ENCODE peak calls at places on chromosomes 16 and 17, in eight cellular contexts. M is AG04449, C is neural progenitor cell, W is colonic mucosa, N is left ventricle myocardium inferior, G is body of pancreas, H is WERI-Rb-1, P is IMR-90. D is an unnamed sample.

GRCh38 chr17:55588858-55589257 is 77.6 kb upstream of the SMIM36 start:
- DNase-seq in M (no peak), P (peak), H (no peak), W (no peak), G (no peak), N (no peak), C (no peak), D (peak)

GRCh38 chr17:80998388-80999223 is 7.0 kb downstream of the CHMP6 start:
- DNase-seq in P (no peak), C (no peak), N (no peak), H (no peak), W (no peak), G (no peak), M (no peak), D (no peak)

GRCh38 chr16:27722892-27723450 is 173.0 kb downstream of the KATNIP start:
- DNase-seq in W (peak), P (no peak), H (peak), C (no peak), G (no peak), N (no peak), M (no peak), D (no peak)

GRCh38 chr17:7654832-7655540 is 4.3 kb downstream of the ATP1B2 start:
- DNase-seq in G (no peak), C (no peak), P (peak), W (no peak), N (no peak), M (no peak), H (peak), D (peak)

GRCh38 chr16:79372504-79373184 is 227.9 kb downstream of the MAF start:
- DNase-seq in N (no peak), H (no peak), C (no peak), G (no peak), M (no peak), W (no peak), P (no peak), D (peak)

GRCh38 chr17:61555127-61555531 is 35.9 kb downstream of the NACA2 start:
- DNase-seq in M (no peak), W (no peak), P (no peak), G (no peak), C (no peak), N (no peak), H (peak), D (no peak)

GRCh38 chr17:35871415-35871814 is 2.7 kb upstream of the HEATR9 start:
- DNase-seq in G (no peak), H (peak), N (no peak), W (no peak), C (peak), M (no peak), P (no peak), D (no peak)

GRCh38 chr17:83062818-83063671 is 16.4 kb upstream of the METRNL start:
- DNase-seq in W (peak), H (peak), P (no peak), G (no peak), N (no peak), C (no peak), M (no peak), D (no peak)

GRCh38 chr17:41739661-41740352 is 5.4 kb upstream of the HAP1 start:
- DNase-seq in N (no peak), M (no peak), W (no peak), H (no peak), P (peak), G (no peak), C (no peak), D (peak)

GRCh38 chr16:21184834-21185233 is 26.4 kb downstream of the LDAF1 start:
- DNase-seq in M (no peak), G (no peak), N (no peak), C (no peak), W (no peak), P (no peak), H (no peak), D (no peak)

GRCh38 chr17:59432657-59433056 is 101.2 kb downstream of the YPEL2 start:
- DNase-seq in H (no peak), P (no peak), M (no peak), N (no peak), C (no peak), W (no peak), G (no peak), D (no peak)

GRCh38 chr17:47692895-47693666 is 880 bp upstream of the TBKBP1 start:
- DNase-seq in W (peak), G (peak), N (no peak), H (peak), M (no peak), P (no peak), C (no peak), D (peak)

GRCh38 chr16:57316390-57317017 is 32.0 kb upstream of the PLLP start:
- DNase-seq in C (no peak), N (no peak), P (peak), G (no peak), H (no peak), W (no peak), M (peak), D (peak)

GRCh38 chr16:11318817-11319216 is 26.4 kb upstream of the RMI2 start:
- DNase-seq in M (no peak), G (no peak), P (no peak), H (no peak), N (no peak), C (no peak), W (no peak), D (no peak)

GRCh38 chr17:35256629-35257028 is 13.8 kb downstream of the SLFN5 start:
- DNase-seq in P (no peak), H (no peak), W (no peak), C (no peak), M (no peak), G (no peak), N (no peak), D (no peak)

GRCh38 chr17:8117980-8118768 is at the start of gene ALOXE3:
- DNase-seq in W (peak), M (no peak), P (peak), C (peak), G (peak), N (no peak), H (peak), D (peak)

GRCh38 chr17:42651392-42651791 is 7.7 kb upstream of the TUBG2 start:
- DNase-seq in G (no peak), C (no peak), W (no peak), M (no peak), P (no peak), N (no peak), H (no peak), D (no peak)

DNA sequence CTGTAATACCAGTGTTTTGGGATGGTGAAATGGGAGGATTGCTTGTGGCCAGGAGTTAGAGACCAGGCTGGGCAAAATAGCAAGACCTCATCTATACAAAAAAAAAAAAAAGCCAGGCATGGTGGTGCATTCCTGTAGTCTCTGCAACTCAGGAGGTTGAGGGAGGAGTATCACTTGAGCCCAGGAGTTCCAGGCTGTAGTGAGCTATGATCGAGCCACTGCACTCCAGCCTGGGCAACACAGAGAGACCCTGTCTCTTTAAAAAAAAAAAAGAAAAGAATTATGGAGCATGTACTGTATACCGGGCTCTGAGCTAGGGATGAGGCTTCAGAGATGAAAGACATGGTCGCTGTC is 120.7 kb downstream of the IRX3 start:
- DNase-seq in G (no peak), N (no peak), C (no peak), P (no peak), W (no peak), M (no peak), H (no peak), D (no peak)
- TF ChIP-seq CTCF in G (no peak), N (no peak), C (no peak), P (no peak), W (no peak), M (no peak), H (no peak), D (no peak)

GRCh38 chr17:77037943-77038342 is 102.8 kb upstream of the SEC14L1 start:
- DNase-seq in P (no peak), G (no peak), W (no peak), H (no peak), N (no peak), M (no peak), C (no peak), D (no peak)
- H3K4me3 ChIP-seq in P (no peak), G (no peak), W (no peak), H (no peak), N (no peak), M (no peak), C (no peak), D (no peak)

GRCh38 chr17:50055426-50056216 is at the start of gene ITGA3:
- DNase-seq in N (peak), W (peak), C (peak), H (peak), G (peak), P (peak), M (no peak), D (peak)

GRCh38 chr17:50055055-50055425 is 870 bp upstream of the ITGA3 start:
- DNase-seq in P (no peak), H (peak), M (no peak), G (peak), C (peak), W (peak), N (no peak), D (no peak)

GRCh38 chr17:50056961-50057330 is 1.0 kb downstream of the ITGA3 start:
- DNase-seq in P (peak), M (no peak), H (no peak), C (peak), G (peak), N (no peak), W (peak), D (peak)

GRCh38 chr17:50057521-50057991 is 1.6 kb downstream of the ITGA3 start:
- DNase-seq in N (no peak), C (no peak), M (no peak), G (peak), H (no peak), P (no peak), W (peak), D (no peak)

DNA sequence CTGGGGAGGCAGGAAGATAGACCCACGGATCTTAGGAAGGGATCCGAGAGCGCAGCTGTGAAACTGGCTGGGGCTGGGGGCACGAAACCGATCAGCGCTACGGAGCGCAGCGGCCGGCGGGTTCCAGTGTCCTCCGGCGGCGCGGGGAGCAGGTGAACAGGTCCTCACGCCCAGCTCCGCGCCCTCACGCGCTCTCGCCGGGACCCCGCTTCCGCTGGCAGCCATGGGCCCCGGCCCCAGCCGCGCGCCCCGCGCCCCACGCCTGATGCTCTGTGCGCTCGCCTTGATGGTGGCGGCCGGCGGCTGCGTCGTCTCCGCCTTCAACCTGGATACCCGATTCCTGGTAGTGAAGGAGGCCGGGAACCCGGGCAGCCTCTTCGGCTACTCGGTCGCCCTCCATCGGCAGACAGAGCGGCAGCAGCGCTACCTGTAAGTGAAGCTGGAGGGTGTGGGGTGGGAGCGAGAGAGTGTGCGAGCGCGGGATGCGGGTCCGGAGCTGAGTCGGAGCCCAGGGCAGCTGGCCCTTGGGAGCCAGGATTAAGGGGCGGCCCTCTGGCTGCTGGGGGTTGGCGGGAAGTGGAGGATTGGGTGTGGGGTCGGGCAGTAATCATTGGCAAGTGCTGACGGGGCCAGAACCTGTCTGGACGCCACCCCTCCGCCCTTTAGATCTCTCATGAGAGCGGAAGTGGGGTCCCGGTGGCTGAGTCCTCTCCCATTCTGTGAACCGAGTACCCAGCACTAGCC is 479 bp downstream of the ITGA3 start:
- DNase-seq in N (peak), H (peak), M (no peak), W (peak), G (peak), P (peak), C (peak), D (peak)
- TF ChIP-seq CTCF in N (peak), H (peak), M (peak), W (no peak), G (peak), P (peak), C (peak), D (peak)

GRCh38 chr17:76500074-76500744 is 1.0 kb downstream of the RHBDF2 start:
- DNase-seq in W (no peak), N (no peak), G (no peak), H (no peak), M (no peak), P (no peak), C (peak), D (no peak)

GRCh38 chr17:76500745-76501017 is 542 bp downstream of the RHBDF2 start:
- DNase-seq in C (no peak), N (no peak), G (no peak), P (no peak), M (no peak), W (no peak), H (peak), D (no peak)

GRCh38 chr17:76502326-76503211 is 1.3 kb upstream of the RHBDF2 start:
- DNase-seq in C (no peak), W (no peak), G (peak), N (no peak), M (no peak), H (peak), P (no peak), D (no peak)

GRCh38 chr17:76501018-76501826 is at the start of gene RHBDF2:
- DNase-seq in C (peak), G (peak), H (peak), M (no peak), W (peak), N (peak), P (peak), D (peak)

GRCh38 chr17:76501827-76502307 is 644 bp upstream of the RHBDF2 start:
- DNase-seq in M (no peak), C (no peak), H (no peak), N (no peak), P (no peak), W (no peak), G (peak), D (no peak)
- H3K4me3 ChIP-seq in M (peak), C (peak), H (no peak), N (peak), P (peak), W (peak), G (no peak), D (peak)

GRCh38 chr17:44095647-44096496 is 25.3 kb downstream of the G6PC3 start:
- DNase-seq in C (peak), P (peak), N (peak), W (peak), M (no peak), H (peak), G (no peak), D (peak)
- TF ChIP-seq CTCF in C (no peak), P (peak), N (peak), W (no peak), M (peak), H (peak), G (no peak), D (peak)

GRCh38 chr16:15434079-15434424 is 336 bp upstream of the BMERB1 start:
- DNase-seq in H (peak), G (no peak), M (no peak), W (no peak), P (no peak), N (no peak), C (no peak), D (no peak)
- H3K4me3 ChIP-seq in H (peak), G (no peak), M (peak), W (peak), P (peak), N (peak), C (peak), D (peak)

DNA sequence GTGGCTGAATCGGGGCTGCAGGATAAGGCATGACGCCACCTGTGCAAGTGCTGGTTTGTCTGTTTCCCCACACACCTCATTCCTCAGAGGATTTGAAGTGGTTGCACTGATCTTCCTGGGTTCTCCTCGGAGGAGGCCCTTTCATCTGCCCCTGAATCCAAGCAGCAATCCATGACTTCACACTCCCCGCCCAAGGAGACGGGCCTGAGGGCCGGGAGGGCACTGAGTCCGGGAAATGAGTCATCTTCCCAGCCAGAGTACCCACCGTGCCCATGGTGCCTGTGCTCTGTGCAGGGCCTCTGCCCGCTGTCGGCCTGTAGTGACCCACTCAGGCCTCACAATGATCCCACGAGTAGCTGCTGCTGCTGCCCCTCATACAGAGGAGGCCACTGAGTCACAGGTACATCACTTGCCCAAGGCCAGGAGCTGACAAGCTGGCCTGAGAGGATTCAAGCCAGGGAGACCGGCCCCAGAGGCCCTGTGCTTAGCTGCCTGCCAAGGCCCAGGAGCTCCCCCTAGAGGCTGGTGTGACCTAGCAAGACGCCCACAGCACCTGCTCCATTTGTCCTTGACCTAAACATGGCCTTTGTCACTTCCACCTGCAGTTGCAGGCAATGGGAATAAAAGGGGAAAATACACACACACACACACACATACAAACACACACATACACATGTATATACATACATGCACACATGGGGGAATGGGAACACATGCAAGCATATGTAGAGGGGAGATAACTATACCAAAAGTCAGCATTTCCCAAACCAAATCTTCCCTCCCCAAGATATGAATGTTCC is 240.0 kb downstream of the C16orf95 start:
- DNase-seq in C (peak), W (peak), G (peak), H (peak), N (peak), M (no peak), P (peak), D (peak)
- TF ChIP-seq CTCF in C (peak), W (peak), G (peak), H (peak), N (peak), M (peak), P (peak), D (peak)

GRCh38 chr17:38872671-38873385 is 3.0 kb downstream of the LASP1 start:
- DNase-seq in P (no peak), G (peak), H (no peak), C (no peak), M (no peak), N (no peak), W (peak), D (no peak)
- H3K4me3 ChIP-seq in P (peak), G (no peak), H (no peak), C (no peak), M (peak), N (peak), W (peak), D (peak)

GRCh38 chr17:68760141-68760475 is 158.9 kb upstream of the FAM20A start:
- DNase-seq in M (no peak), P (no peak), N (no peak), C (no peak), H (no peak), G (no peak), W (no peak), D (no peak)
- TF ChIP-seq CTCF in M (no peak), P (no peak), N (peak), C (no peak), H (no peak), G (no peak), W (no peak), D (no peak)

D was measured in AG10803.